ENCODE peak calls at places on chromosomes 6 and 20, in five cellular contexts. F, C, I, K and V are unnamed samples.

GRCh38 chr20:42150230-42150629 is 532.1 kb upstream of the CHD6 start:
- DNase-seq in I (no peak), F (peak), K (no peak), C (no peak), V (no peak)

GRCh38 chr20:34185766-34186620 is 55.2 kb upstream of the ASIP start:
- DNase-seq in I (no peak), F (peak), C (no peak), K (no peak), V (no peak)

GRCh38 chr6:154719854-154720253 is 13.4 kb upstream of the SCAF8 start:
- DNase-seq in C (no peak), K (no peak), F (no peak), I (no peak), V (no peak)

GRCh38 chr6:54541521-54541920 is 233.3 kb downstream of the TINAG start:
- DNase-seq in I (no peak), C (no peak), F (no peak), K (no peak), V (no peak)

GRCh38 chr6:56902551-56903464 is 52.1 kb upstream of the BEND6 start:
- DNase-seq in C (peak), I (peak), F (peak), K (no peak), V (peak)

GRCh38 chr20:38685853-38686473 is 38.3 kb upstream of the SLC32A1 start:
- DNase-seq in C (peak), K (no peak), I (peak), F (no peak), V (peak)

GRCh38 chr6:105794263-105794662 is 291.9 kb upstream of the PRDM1 start:
- DNase-seq in I (peak), C (no peak), K (no peak), F (no peak), V (peak)

GRCh38 chr6:166567107-166567506 is 19.4 kb downstream of the RAMACL start:
- DNase-seq in C (no peak), K (no peak), I (no peak), F (no peak), V (no peak)

GRCh38 chr20:11891081-11891826 is 26.4 kb upstream of the BTBD3 start:
- DNase-seq in F (peak), C (peak), I (peak), K (no peak), V (no peak)

GRCh38 chr20:19973920-19974620 is 43.1 kb upstream of the NAA20 start:
- DNase-seq in K (no peak), F (no peak), I (no peak), C (no peak), V (no peak)

GRCh38 chr6:169070506-169071176 is 183.0 kb downstream of the THBS2 start:
- DNase-seq in C (no peak), K (no peak), F (no peak), I (peak), V (peak)

GRCh38 chr6:166627875-166628849 is 1.1 kb upstream of the RPS6KA2 start:
- DNase-seq in C (peak), I (peak), K (no peak), F (peak), V (peak)

GRCh38 chr20:56722042-56722441 is 92.9 kb downstream of the TFAP2C start:
- DNase-seq in F (no peak), I (no peak), K (peak), C (no peak), V (no peak)

GRCh38 chr20:21808863-21809664 is 103.6 kb downstream of the PAX1 start:
- DNase-seq in F (peak), C (peak), K (no peak), I (peak), V (peak)

GRCh38 chr20:24694727-24695528 is 225.5 kb downstream of the SYNDIG1 start:
- DNase-seq in I (no peak), C (no peak), K (no peak), F (peak), V (no peak)
- TF ChIP-seq FOXM1 in I (no peak), C (no peak), K (no peak), F (no peak), V (no peak)

GRCh38 chr6:25012657-25013056 is 76.9 kb upstream of the RIPOR2 start:
- DNase-seq in K (no peak), C (no peak), I (no peak), F (no peak), V (no peak)

GRCh38 chr6:25010166-25010565 is 74.4 kb upstream of the RIPOR2 start:
- DNase-seq in F (no peak), C (no peak), K (no peak), I (no peak), V (no peak)

GRCh38 chr6:25009351-25009750 is 73.6 kb upstream of the RIPOR2 start:
- DNase-seq in C (no peak), F (no peak), K (no peak), I (no peak), V (no peak)

GRCh38 chr6:25013249-25013648 is 77.5 kb upstream of the RIPOR2 start:
- DNase-seq in F (no peak), I (no peak), C (no peak), K (no peak), V (no peak)

DNA sequence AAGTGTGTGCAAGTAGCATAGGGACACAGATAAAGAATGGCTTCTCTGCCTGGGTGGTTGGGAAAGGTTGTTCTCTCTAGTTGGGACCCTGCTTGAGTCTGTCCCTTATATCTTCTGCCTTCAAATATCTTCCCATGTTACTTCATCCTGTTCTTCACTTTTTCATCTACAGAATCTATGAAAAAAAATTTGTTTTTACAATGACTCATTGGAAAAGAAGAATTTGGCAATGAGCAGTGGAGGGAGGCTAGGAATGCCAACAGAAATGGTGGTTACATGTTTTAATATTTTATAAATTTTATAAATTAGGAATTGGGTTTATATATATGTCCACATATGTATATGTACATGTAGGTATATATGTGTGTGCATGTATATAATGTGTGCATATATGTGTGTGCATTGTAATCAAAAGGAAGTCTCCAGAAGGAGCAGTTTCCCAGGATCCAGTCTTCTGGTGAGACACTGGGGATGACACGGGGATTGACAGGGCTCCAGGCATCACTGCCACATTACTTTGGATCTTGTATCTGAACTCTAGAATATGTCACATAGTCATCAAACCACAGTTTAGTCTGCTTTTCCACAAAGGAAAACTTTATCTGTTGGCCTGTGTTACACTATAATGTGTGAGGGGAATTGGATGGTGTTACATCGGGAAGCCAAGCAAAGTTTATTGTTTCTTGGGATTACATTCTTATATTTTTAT is 75.3 kb upstream of the RIPOR2 start:
- DNase-seq in C (no peak), F (no peak), I (no peak), K (no peak), V (no peak)
- TF ChIP-seq FOXM1 in C (no peak), F (no peak), I (no peak), K (no peak), V (no peak)

DNA sequence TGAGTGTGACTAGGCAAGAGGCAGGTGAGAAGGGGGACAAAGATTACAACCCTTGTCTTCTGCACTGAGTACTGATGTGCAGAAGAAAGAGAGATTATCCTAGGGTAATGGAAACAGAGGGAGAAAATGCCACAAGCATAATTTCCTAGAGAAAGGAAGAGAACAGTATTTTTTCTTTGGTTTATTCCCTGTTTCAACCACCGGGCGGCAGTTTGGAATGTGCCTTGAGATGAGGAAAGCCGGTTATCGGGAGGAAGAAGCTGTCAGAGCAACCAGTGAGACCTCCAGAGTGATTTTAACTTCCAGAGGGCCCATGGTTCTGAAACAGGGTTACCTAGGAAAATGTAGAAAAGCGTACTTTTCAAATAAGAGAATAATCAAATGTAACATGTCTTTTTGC is 121.4 kb downstream of the REV3L start:
- DNase-seq in K (no peak), I (peak), F (peak), C (peak), V (peak)
- TF ChIP-seq FOXM1 in K (no peak), I (no peak), F (no peak), C (no peak), V (no peak)

DNA sequence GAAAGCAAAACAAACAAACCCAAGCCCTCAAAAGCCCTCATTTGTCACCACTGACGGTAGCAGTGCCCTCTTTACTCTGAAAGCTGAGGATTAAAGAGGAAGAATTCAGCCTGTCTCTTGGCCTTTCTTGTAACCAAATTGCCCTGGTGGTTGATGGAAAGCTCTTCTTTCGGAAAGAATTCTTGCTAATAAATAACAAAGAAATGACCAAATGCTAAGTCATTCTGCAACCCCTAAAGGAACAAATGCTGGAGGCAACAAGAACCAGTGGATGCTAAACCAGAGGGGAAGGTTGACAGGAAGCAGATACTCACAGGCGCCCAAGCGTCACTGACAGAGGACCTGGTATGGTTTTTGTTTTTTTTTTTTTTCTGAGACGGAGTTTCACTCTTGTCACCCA is 6.6 kb downstream of the ADISSP start:
- DNase-seq in C (no peak), I (no peak), K (no peak), F (no peak), V (no peak)
- TF ChIP-seq FOXM1 in C (no peak), I (no peak), K (no peak), F (no peak), V (no peak)

DNA sequence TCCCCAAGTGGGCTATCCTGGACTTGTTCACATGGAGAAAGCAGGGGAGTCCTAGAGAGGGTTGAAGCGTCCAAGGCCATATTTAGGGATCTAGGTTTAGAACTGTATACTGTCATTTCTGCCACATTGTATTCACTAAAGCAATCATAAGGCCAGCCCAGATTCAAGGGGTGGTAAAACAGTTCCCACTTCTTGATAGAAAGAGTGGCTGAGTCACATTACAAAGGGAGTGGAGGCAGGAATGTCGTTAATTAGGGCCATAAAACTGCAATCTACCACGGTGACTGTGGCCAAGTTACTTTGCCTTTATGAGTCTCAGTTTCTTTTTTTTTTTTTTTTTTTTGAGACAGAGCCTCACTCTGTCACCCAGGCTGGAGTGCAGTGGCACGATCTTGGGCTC is 7.4 kb upstream of the UBR2 start:
- DNase-seq in I (no peak), C (no peak), F (no peak), K (no peak), V (no peak)
- TF ChIP-seq FOXM1 in I (no peak), C (no peak), F (no peak), K (no peak), V (no peak)

GRCh38 chr6:148221580-148221979 is 121.1 kb upstream of the SASH1 start:
- DNase-seq in C (no peak), F (no peak), K (no peak), I (no peak), V (no peak)

GRCh38 chr6:148217921-148218320 is 124.7 kb upstream of the SASH1 start:
- DNase-seq in I (no peak), F (no peak), K (no peak), C (no peak), V (no peak)

GRCh38 chr6:148218542-148219258 is 123.9 kb upstream of the SASH1 start:
- DNase-seq in I (no peak), C (no peak), F (no peak), K (no peak), V (no peak)

GRCh38 chr6:148225871-148226270 is 116.8 kb upstream of the SASH1 start:
- DNase-seq in F (no peak), K (no peak), I (no peak), C (no peak), V (no peak)

GRCh38 chr6:148223424-148223842 is 119.2 kb upstream of the SASH1 start:
- DNase-seq in F (no peak), K (no peak), C (no peak), I (no peak), V (no peak)
- TF ChIP-seq FOXM1 in F (no peak), K (no peak), C (no peak), I (no peak), V (no peak)

GRCh38 chr6:116556814-116557403 is 3.4 kb downstream of the CALHM4 start:
- DNase-seq in I (no peak), F (no peak), C (no peak), K (no peak), V (no peak)

GRCh38 chr6:116556065-116556464 is 2.5 kb downstream of the CALHM4 start:
- DNase-seq in C (no peak), F (no peak), I (no peak), K (no peak), V (no peak)

GRCh38 chr6:116560130-116560529 is 6.6 kb downstream of the CALHM4 start:
- DNase-seq in K (no peak), I (no peak), C (no peak), F (no peak), V (no peak)

GRCh38 chr6:116561377-116562018 is 7.9 kb downstream of the CALHM4 start:
- DNase-seq in F (peak), C (peak), K (no peak), I (peak), V (peak)

GRCh38 chr6:116557863-116558262 is 4.3 kb downstream of the CALHM4 start:
- DNase-seq in F (no peak), K (no peak), I (peak), C (no peak), V (no peak)
- TF ChIP-seq FOXM1 in F (no peak), K (no peak), I (no peak), C (no peak), V (no peak)

DNA sequence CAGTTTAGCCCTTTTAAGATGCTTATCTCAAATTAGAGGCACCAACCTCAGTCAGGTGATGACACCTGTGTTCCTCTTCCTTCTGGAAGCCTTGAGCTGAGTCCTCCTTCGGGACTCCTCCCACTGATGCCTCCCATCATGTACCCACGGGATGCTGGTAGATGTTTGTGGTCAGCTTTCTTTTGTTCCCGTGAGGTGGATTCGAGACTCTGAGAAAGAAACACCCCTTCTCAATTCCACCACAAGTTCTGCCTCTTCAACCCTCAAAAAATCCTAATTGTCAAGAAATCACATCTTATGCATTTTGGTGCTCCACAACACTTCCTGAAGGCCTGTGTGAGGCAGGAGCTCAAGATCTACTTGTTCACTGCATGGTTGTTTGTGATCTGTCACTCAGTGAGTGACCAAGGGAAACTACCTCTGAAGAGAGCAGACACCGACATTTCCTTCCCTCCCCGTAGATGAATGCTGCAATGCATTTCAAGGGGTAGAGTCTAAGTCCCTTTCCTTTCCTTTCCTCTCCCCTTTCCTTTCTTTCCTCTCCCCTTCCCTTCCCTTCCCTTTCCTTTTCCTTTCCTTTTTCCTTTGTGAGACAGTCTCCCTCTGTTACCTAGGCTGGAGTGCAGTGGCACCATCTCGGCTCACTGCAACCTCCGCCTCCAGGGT is 50.5 kb downstream of the PCNA start:
- DNase-seq in C (no peak), F (no peak), K (no peak), I (no peak), V (no peak)
- TF ChIP-seq FOXM1 in C (no peak), F (no peak), K (no peak), I (no peak), V (no peak)

GRCh38 chr6:161370882-161371281 is 97.0 kb upstream of the AGPAT4 start:
- DNase-seq in K (peak), I (peak), F (peak), C (peak), V (peak)

GRCh38 chr6:161367472-161367871 is 93.6 kb upstream of the AGPAT4 start:
- DNase-seq in K (no peak), F (no peak), I (peak), C (no peak), V (no peak)

GRCh38 chr6:161366301-161366953 is 92.6 kb upstream of the AGPAT4 start:
- DNase-seq in K (no peak), C (no peak), F (no peak), I (no peak), V (no peak)

GRCh38 chr6:161369339-161369738 is 95.5 kb upstream of the AGPAT4 start:
- DNase-seq in I (no peak), C (no peak), F (no peak), K (no peak), V (no peak)

DNA sequence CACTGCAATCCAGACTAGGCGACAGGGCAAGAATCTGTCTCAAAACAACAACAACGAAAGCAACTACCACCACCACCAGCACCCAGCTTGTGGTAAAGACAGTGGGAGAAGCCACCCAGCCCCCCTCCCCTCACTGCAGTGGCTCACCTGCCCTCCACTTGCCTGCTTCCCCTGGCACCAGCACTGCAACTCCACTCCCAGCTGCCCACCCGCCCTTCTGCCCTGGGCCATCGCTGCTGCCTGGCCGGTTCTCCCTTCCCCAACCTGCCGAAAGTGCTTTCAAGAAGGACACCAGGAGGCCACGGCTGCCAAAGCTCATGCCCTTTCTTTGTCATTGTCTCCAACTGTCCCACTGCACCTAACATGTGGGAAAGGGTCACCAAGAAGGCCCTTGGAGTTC is 94.7 kb upstream of the AGPAT4 start:
- DNase-seq in C (no peak), K (no peak), I (no peak), F (no peak), V (no peak)
- TF ChIP-seq FOXM1 in C (no peak), K (no peak), I (no peak), F (no peak), V (no peak)